ENCODE peak calls at places on chromosomes 3 and 15, in nine cellular contexts. One of them, this sample, is unnamed.

GRCh38 chr15:41499109-41499851 is 5.6 kb downstream of the ITPKA start:
- DNase-seq in GM12878: no peak
- DNase-seq in dermis blood vessel endothelial cell: no peak
- DNase-seq in HTR-8/SVneo: no peak
- DNase-seq in COR-L47: no peak
- DNase-seq in left ventricle myocardium inferior: no peak
- DNase-seq in aorta: no peak
- DNase-seq in activated gamma-delta T cell treated with Interleukin-2 at 50 U/mL for 16 hours: no peak
- DNase-seq in transverse colon: no peak
- DNase-seq in this sample: no peak

GRCh38 chr3:128180446-128180845 is 27.2 kb downstream of the EEFSEC start:
- DNase-seq in GM12878: no peak
- DNase-seq in dermis blood vessel endothelial cell: no peak
- DNase-seq in HTR-8/SVneo: no peak
- DNase-seq in COR-L47: no peak
- DNase-seq in left ventricle myocardium inferior: no peak
- DNase-seq in aorta: no peak
- DNase-seq in activated gamma-delta T cell treated with Interleukin-2 at 50 U/mL for 16 hours: no peak
- DNase-seq in transverse colon: no peak
- DNase-seq in this sample: no peak

GRCh38 chr3:7764091-7764490 is 737.5 kb upstream of the LMCD1 start:
- DNase-seq in GM12878: no peak
- DNase-seq in dermis blood vessel endothelial cell: no peak
- DNase-seq in HTR-8/SVneo: no peak
- DNase-seq in COR-L47: no peak
- DNase-seq in left ventricle myocardium inferior: no peak
- DNase-seq in aorta: no peak
- DNase-seq in activated gamma-delta T cell treated with Interleukin-2 at 50 U/mL for 16 hours: no peak
- DNase-seq in transverse colon: no peak
- DNase-seq in this sample: no peak

GRCh38 chr3:124266517-124266916 is 274.6 kb upstream of the ROPN1 start:
- DNase-seq in GM12878: no peak
- DNase-seq in dermis blood vessel endothelial cell: peak; percentile 75
- DNase-seq in HTR-8/SVneo: peak; percentile 37
- DNase-seq in COR-L47: peak; percentile 100
- DNase-seq in left ventricle myocardium inferior: no peak
- DNase-seq in aorta: no peak
- DNase-seq in activated gamma-delta T cell treated with Interleukin-2 at 50 U/mL for 16 hours: no peak
- DNase-seq in transverse colon: no peak
- DNase-seq in this sample: no peak

GRCh38 chr3:73258057-73258456 is 196.6 kb downstream of the EBLN2 start:
- DNase-seq in GM12878: no peak
- DNase-seq in dermis blood vessel endothelial cell: no peak
- DNase-seq in HTR-8/SVneo: no peak
- DNase-seq in COR-L47: no peak
- DNase-seq in left ventricle myocardium inferior: no peak
- DNase-seq in aorta: no peak
- DNase-seq in activated gamma-delta T cell treated with Interleukin-2 at 50 U/mL for 16 hours: no peak
- DNase-seq in transverse colon: no peak
- DNase-seq in this sample: no peak

GRCh38 chr3:100097919-100098896 is 16.1 kb downstream of the FILIP1L start:
- DNase-seq in GM12878: no peak
- DNase-seq in dermis blood vessel endothelial cell: no peak
- DNase-seq in HTR-8/SVneo: no peak
- DNase-seq in COR-L47: no peak
- DNase-seq in left ventricle myocardium inferior: no peak
- DNase-seq in aorta: no peak
- DNase-seq in activated gamma-delta T cell treated with Interleukin-2 at 50 U/mL for 16 hours: no peak
- DNase-seq in transverse colon: no peak
- DNase-seq in this sample: no peak

GRCh38 chr3:150371741-150372254 is 36.3 kb upstream of the TSC22D2 start:
- DNase-seq in GM12878: no peak
- DNase-seq in dermis blood vessel endothelial cell: peak; percentile 100
- DNase-seq in HTR-8/SVneo: peak; percentile 75
- DNase-seq in COR-L47: no peak
- DNase-seq in left ventricle myocardium inferior: no peak
- DNase-seq in aorta: no peak
- DNase-seq in activated gamma-delta T cell treated with Interleukin-2 at 50 U/mL for 16 hours: no peak
- DNase-seq in transverse colon: peak; percentile 44
- DNase-seq in this sample: no peak

GRCh38 chr3:194275721-194276120 is 75.4 kb downstream of the CPN2 start:
- DNase-seq in GM12878: no peak
- DNase-seq in dermis blood vessel endothelial cell: no peak
- DNase-seq in HTR-8/SVneo: no peak
- DNase-seq in COR-L47: no peak
- DNase-seq in left ventricle myocardium inferior: no peak
- DNase-seq in aorta: no peak
- DNase-seq in activated gamma-delta T cell treated with Interleukin-2 at 50 U/mL for 16 hours: no peak
- DNase-seq in transverse colon: no peak
- DNase-seq in this sample: no peak

GRCh38 chr3:187150599-187150998 is 11.3 kb upstream of the RPL39L start:
- DNase-seq in GM12878: no peak
- DNase-seq in dermis blood vessel endothelial cell: peak; percentile 32
- DNase-seq in HTR-8/SVneo: no peak
- DNase-seq in COR-L47: peak; percentile 18
- DNase-seq in left ventricle myocardium inferior: no peak
- DNase-seq in aorta: no peak
- DNase-seq in activated gamma-delta T cell treated with Interleukin-2 at 50 U/mL for 16 hours: peak; percentile 65
- DNase-seq in transverse colon: peak; percentile 38
- DNase-seq in this sample: peak; percentile 63

GRCh38 chr15:44545934-44546802 is 9.2 kb downstream of the EIF3J start:
- DNase-seq in GM12878: peak; percentile 41
- DNase-seq in dermis blood vessel endothelial cell: peak; percentile 41
- DNase-seq in HTR-8/SVneo: peak; percentile 31
- DNase-seq in COR-L47: no peak
- DNase-seq in left ventricle myocardium inferior: no peak
- DNase-seq in aorta: no peak
- DNase-seq in activated gamma-delta T cell treated with Interleukin-2 at 50 U/mL for 16 hours: no peak
- DNase-seq in transverse colon: no peak
- DNase-seq in this sample: peak; percentile 23

GRCh38 chr3:129325383-129325782 is 46.7 kb downstream of the HMCES start:
- DNase-seq in GM12878: no peak
- DNase-seq in dermis blood vessel endothelial cell: no peak
- DNase-seq in HTR-8/SVneo: no peak
- DNase-seq in COR-L47: no peak
- DNase-seq in left ventricle myocardium inferior: no peak
- DNase-seq in aorta: no peak
- DNase-seq in activated gamma-delta T cell treated with Interleukin-2 at 50 U/mL for 16 hours: no peak
- DNase-seq in transverse colon: no peak
- DNase-seq in this sample: no peak

GRCh38 chr3:25885544-25885943 is 95.7 kb downstream of the OXSM start:
- DNase-seq in GM12878: no peak
- DNase-seq in dermis blood vessel endothelial cell: no peak
- DNase-seq in HTR-8/SVneo: peak; percentile 41
- DNase-seq in COR-L47: no peak
- DNase-seq in left ventricle myocardium inferior: no peak
- DNase-seq in aorta: no peak
- DNase-seq in activated gamma-delta T cell treated with Interleukin-2 at 50 U/mL for 16 hours: no peak
- DNase-seq in transverse colon: no peak
- DNase-seq in this sample: no peak

GRCh38 chr3:27533718-27534578 is 49.8 kb upstream of the SLC4A7 start:
- DNase-seq in GM12878: peak; percentile 48
- DNase-seq in dermis blood vessel endothelial cell: peak; percentile 96
- DNase-seq in HTR-8/SVneo: peak; percentile 83
- DNase-seq in COR-L47: no peak
- DNase-seq in left ventricle myocardium inferior: peak; percentile 29
- DNase-seq in aorta: peak; percentile 91
- DNase-seq in activated gamma-delta T cell treated with Interleukin-2 at 50 U/mL for 16 hours: peak; percentile 44
- DNase-seq in transverse colon: peak; percentile 29
- DNase-seq in this sample: no peak

GRCh38 chr15:92693922-92694331 is 38.4 kb upstream of the FAM174B start:
- DNase-seq in GM12878: no peak
- DNase-seq in dermis blood vessel endothelial cell: peak; percentile 80
- DNase-seq in HTR-8/SVneo: peak; percentile 38
- DNase-seq in COR-L47: peak; percentile 32
- DNase-seq in left ventricle myocardium inferior: no peak
- DNase-seq in aorta: no peak
- DNase-seq in activated gamma-delta T cell treated with Interleukin-2 at 50 U/mL for 16 hours: no peak
- DNase-seq in transverse colon: no peak
- DNase-seq in this sample: no peak

GRCh38 chr3:106065831-106066230 is 197.0 kb upstream of the CBLB start:
- DNase-seq in GM12878: no peak
- DNase-seq in dermis blood vessel endothelial cell: no peak
- DNase-seq in HTR-8/SVneo: no peak
- DNase-seq in COR-L47: no peak
- DNase-seq in left ventricle myocardium inferior: no peak
- DNase-seq in aorta: no peak
- DNase-seq in activated gamma-delta T cell treated with Interleukin-2 at 50 U/mL for 16 hours: no peak
- DNase-seq in transverse colon: no peak
- DNase-seq in this sample: no peak

GRCh38 chr3:148614463-148614862 is 83.2 kb upstream of the AGTR1 start:
- DNase-seq in GM12878: no peak
- DNase-seq in dermis blood vessel endothelial cell: no peak
- DNase-seq in HTR-8/SVneo: no peak
- DNase-seq in COR-L47: no peak
- DNase-seq in left ventricle myocardium inferior: no peak
- DNase-seq in aorta: no peak
- DNase-seq in activated gamma-delta T cell treated with Interleukin-2 at 50 U/mL for 16 hours: no peak
- DNase-seq in transverse colon: no peak
- DNase-seq in this sample: no peak

GRCh38 chr15:22956257-22956979 is 23.8 kb downstream of the CYFIP1 start:
- DNase-seq in GM12878: no peak
- DNase-seq in dermis blood vessel endothelial cell: peak; percentile 66
- DNase-seq in HTR-8/SVneo: no peak
- DNase-seq in COR-L47: no peak
- DNase-seq in left ventricle myocardium inferior: no peak
- DNase-seq in aorta: peak; percentile 82
- DNase-seq in activated gamma-delta T cell treated with Interleukin-2 at 50 U/mL for 16 hours: no peak
- DNase-seq in transverse colon: no peak
- DNase-seq in this sample: no peak

GRCh38 chr3:72152551-72153476 is 367.9 kb upstream of the PROK2 start:
- DNase-seq in GM12878: no peak
- DNase-seq in dermis blood vessel endothelial cell: peak; percentile 70
- DNase-seq in HTR-8/SVneo: no peak
- DNase-seq in COR-L47: peak; percentile 91
- DNase-seq in left ventricle myocardium inferior: peak; percentile 75
- DNase-seq in aorta: peak; percentile 81
- DNase-seq in activated gamma-delta T cell treated with Interleukin-2 at 50 U/mL for 16 hours: no peak
- DNase-seq in transverse colon: peak; percentile 79
- DNase-seq in this sample: no peak

GRCh38 chr3:194140520-194141414 is 4.8 kb downstream of the HES1 start:
- DNase-seq in GM12878: no peak
- DNase-seq in dermis blood vessel endothelial cell: peak; percentile 68
- DNase-seq in HTR-8/SVneo: peak; percentile 57
- DNase-seq in COR-L47: peak; percentile 84
- DNase-seq in left ventricle myocardium inferior: peak; percentile 68
- DNase-seq in aorta: peak; percentile 70
- DNase-seq in activated gamma-delta T cell treated with Interleukin-2 at 50 U/mL for 16 hours: no peak
- DNase-seq in transverse colon: peak; percentile 49
- DNase-seq in this sample: no peak

GRCh38 chr3:126345641-126346460 is 11.4 kb downstream of the KLF15 start:
- DNase-seq in GM12878: no peak
- DNase-seq in dermis blood vessel endothelial cell: no peak
- DNase-seq in HTR-8/SVneo: no peak
- DNase-seq in COR-L47: no peak
- DNase-seq in left ventricle myocardium inferior: no peak
- DNase-seq in aorta: peak; percentile 41
- DNase-seq in activated gamma-delta T cell treated with Interleukin-2 at 50 U/mL for 16 hours: no peak
- DNase-seq in transverse colon: peak; percentile 4
- DNase-seq in this sample: no peak

GRCh38 chr3:161890147-161890625 is 393.6 kb downstream of the OTOL1 start:
- DNase-seq in GM12878: no peak
- DNase-seq in dermis blood vessel endothelial cell: peak; percentile 70
- DNase-seq in HTR-8/SVneo: peak; percentile 47
- DNase-seq in COR-L47: no peak
- DNase-seq in left ventricle myocardium inferior: no peak
- DNase-seq in aorta: peak; percentile 61
- DNase-seq in activated gamma-delta T cell treated with Interleukin-2 at 50 U/mL for 16 hours: no peak
- DNase-seq in transverse colon: peak; percentile 16
- DNase-seq in this sample: no peak

GRCh38 chr15:27045796-27046195 is 74.8 kb downstream of the GABRG3 start:
- DNase-seq in GM12878: no peak
- DNase-seq in dermis blood vessel endothelial cell: no peak
- DNase-seq in HTR-8/SVneo: no peak
- DNase-seq in COR-L47: no peak
- DNase-seq in left ventricle myocardium inferior: no peak
- DNase-seq in aorta: no peak
- DNase-seq in activated gamma-delta T cell treated with Interleukin-2 at 50 U/mL for 16 hours: no peak
- DNase-seq in transverse colon: no peak
- DNase-seq in this sample: no peak

GRCh38 chr3:42533161-42533897 is 30.9 kb downstream of the VIPR1 start:
- DNase-seq in GM12878: no peak
- DNase-seq in dermis blood vessel endothelial cell: no peak
- DNase-seq in HTR-8/SVneo: no peak
- DNase-seq in COR-L47: no peak
- DNase-seq in left ventricle myocardium inferior: no peak
- DNase-seq in aorta: no peak
- DNase-seq in activated gamma-delta T cell treated with Interleukin-2 at 50 U/mL for 16 hours: no peak
- DNase-seq in transverse colon: no peak
- DNase-seq in this sample: no peak

GRCh38 chr15:65979316-65979715 is 110.0 kb downstream of the RAB11A start:
- DNase-seq in GM12878: no peak
- DNase-seq in dermis blood vessel endothelial cell: peak; percentile 3
- DNase-seq in HTR-8/SVneo: no peak
- DNase-seq in COR-L47: no peak
- DNase-seq in left ventricle myocardium inferior: no peak
- DNase-seq in aorta: no peak
- DNase-seq in activated gamma-delta T cell treated with Interleukin-2 at 50 U/mL for 16 hours: no peak
- DNase-seq in transverse colon: no peak
- DNase-seq in this sample: no peak

GRCh38 chr3:194009892-194010533 is 125.9 kb upstream of the HES1 start:
- DNase-seq in GM12878: no peak
- DNase-seq in dermis blood vessel endothelial cell: no peak
- DNase-seq in HTR-8/SVneo: no peak
- DNase-seq in COR-L47: no peak
- DNase-seq in left ventricle myocardium inferior: no peak
- DNase-seq in aorta: no peak
- DNase-seq in activated gamma-delta T cell treated with Interleukin-2 at 50 U/mL for 16 hours: no peak
- DNase-seq in transverse colon: no peak
- DNase-seq in this sample: no peak

GRCh38 chr15:71612066-71612715 is 198.2 kb upstream of the NR2E3 start:
- DNase-seq in GM12878: no peak
- DNase-seq in dermis blood vessel endothelial cell: no peak
- DNase-seq in HTR-8/SVneo: no peak
- DNase-seq in COR-L47: no peak
- DNase-seq in left ventricle myocardium inferior: no peak
- DNase-seq in aorta: no peak
- DNase-seq in activated gamma-delta T cell treated with Interleukin-2 at 50 U/mL for 16 hours: no peak
- DNase-seq in transverse colon: no peak
- DNase-seq in this sample: no peak

GRCh38 chr15:31840849-31841476 is 189.4 kb upstream of the CHRNA7 start:
- DNase-seq in GM12878: no peak
- DNase-seq in dermis blood vessel endothelial cell: no peak
- DNase-seq in HTR-8/SVneo: no peak
- DNase-seq in COR-L47: no peak
- DNase-seq in left ventricle myocardium inferior: peak; percentile 35
- DNase-seq in aorta: no peak
- DNase-seq in activated gamma-delta T cell treated with Interleukin-2 at 50 U/mL for 16 hours: no peak
- DNase-seq in transverse colon: no peak
- DNase-seq in this sample: no peak

GRCh38 chr15:79416876-79417275 is 15.3 kb upstream of the MINAR1 start:
- DNase-seq in GM12878: no peak
- DNase-seq in dermis blood vessel endothelial cell: no peak
- DNase-seq in HTR-8/SVneo: no peak
- DNase-seq in COR-L47: no peak
- DNase-seq in left ventricle myocardium inferior: no peak
- DNase-seq in aorta: no peak
- DNase-seq in activated gamma-delta T cell treated with Interleukin-2 at 50 U/mL for 16 hours: no peak
- DNase-seq in transverse colon: no peak
- DNase-seq in this sample: no peak

GRCh38 chr15:70142322-70143191 is 44.8 kb upstream of the TLE3 start:
- DNase-seq in GM12878: no peak
- DNase-seq in dermis blood vessel endothelial cell: peak; percentile 42
- DNase-seq in HTR-8/SVneo: peak; percentile 77
- DNase-seq in COR-L47: no peak
- DNase-seq in left ventricle myocardium inferior: peak; percentile 70
- DNase-seq in aorta: no peak
- DNase-seq in activated gamma-delta T cell treated with Interleukin-2 at 50 U/mL for 16 hours: no peak
- DNase-seq in transverse colon: no peak
- DNase-seq in this sample: no peak

GRCh38 chr3:77541203-77541922 is 501.5 kb downstream of the ROBO2 start:
- DNase-seq in GM12878: no peak
- DNase-seq in dermis blood vessel endothelial cell: no peak
- DNase-seq in HTR-8/SVneo: no peak
- DNase-seq in COR-L47: no peak
- DNase-seq in left ventricle myocardium inferior: no peak
- DNase-seq in aorta: no peak
- DNase-seq in activated gamma-delta T cell treated with Interleukin-2 at 50 U/mL for 16 hours: no peak
- DNase-seq in transverse colon: no peak
- DNase-seq in this sample: no peak

GRCh38 chr3:58563386-58564035 is 13.7 kb downstream of the FAM107A start:
- DNase-seq in GM12878: no peak
- DNase-seq in dermis blood vessel endothelial cell: peak; percentile 35
- DNase-seq in HTR-8/SVneo: peak; percentile 45
- DNase-seq in COR-L47: no peak
- DNase-seq in left ventricle myocardium inferior: no peak
- DNase-seq in aorta: no peak
- DNase-seq in activated gamma-delta T cell treated with Interleukin-2 at 50 U/mL for 16 hours: no peak
- DNase-seq in transverse colon: no peak
- DNase-seq in this sample: no peak

This sample was measured in CD8-positive, alpha-beta T cell.